ENCODE peak calls at places on chromosomes 7 and 10, in four cellular contexts. Q is stomach, C is A549, P is aorta. G is an unnamed sample.

GRCh38 chr10:99920901-99921300 is 88.8 kb downstream of the DNMBP start:
- DNase-seq in Q (no peak), P (no peak), C (no peak), G (no peak)

GRCh38 chr10:11175823-11176243 is 158.2 kb downstream of the CELF2 start:
- DNase-seq in P (no peak), Q (no peak), C (no peak), G (no peak)

GRCh38 chr7:148264933-148265557 is 325.5 kb upstream of the C7orf33 start:
- DNase-seq in Q (no peak), P (no peak), C (peak), G (peak)

GRCh38 chr7:77349141-77349540 is 67.0 kb downstream of the GSAP start:
- DNase-seq in P (no peak), C (no peak), Q (no peak), G (no peak)

GRCh38 chr7:117961235-117961634 is 88.0 kb upstream of the CTTNBP2 start:
- DNase-seq in P (no peak), C (no peak), Q (no peak), G (no peak)

GRCh38 chr7:30761214-30762156 is 9.6 kb downstream of the INMT start:
- DNase-seq in Q (no peak), P (no peak), C (no peak), G (no peak)

GRCh38 chr7:27166475-27167169 is 1.3 kb upstream of the HOXA9 start:
- DNase-seq in P (peak), Q (no peak), C (no peak), G (no peak)

GRCh38 chr10:14553434-14553833 is 221.3 kb downstream of the FAM107B start:
- DNase-seq in C (no peak), P (no peak), Q (no peak), G (no peak)

GRCh38 chr10:58868736-58869435 is 307.6 kb upstream of the PHYHIPL start:
- DNase-seq in Q (no peak), C (no peak), P (no peak), G (no peak)

DNA sequence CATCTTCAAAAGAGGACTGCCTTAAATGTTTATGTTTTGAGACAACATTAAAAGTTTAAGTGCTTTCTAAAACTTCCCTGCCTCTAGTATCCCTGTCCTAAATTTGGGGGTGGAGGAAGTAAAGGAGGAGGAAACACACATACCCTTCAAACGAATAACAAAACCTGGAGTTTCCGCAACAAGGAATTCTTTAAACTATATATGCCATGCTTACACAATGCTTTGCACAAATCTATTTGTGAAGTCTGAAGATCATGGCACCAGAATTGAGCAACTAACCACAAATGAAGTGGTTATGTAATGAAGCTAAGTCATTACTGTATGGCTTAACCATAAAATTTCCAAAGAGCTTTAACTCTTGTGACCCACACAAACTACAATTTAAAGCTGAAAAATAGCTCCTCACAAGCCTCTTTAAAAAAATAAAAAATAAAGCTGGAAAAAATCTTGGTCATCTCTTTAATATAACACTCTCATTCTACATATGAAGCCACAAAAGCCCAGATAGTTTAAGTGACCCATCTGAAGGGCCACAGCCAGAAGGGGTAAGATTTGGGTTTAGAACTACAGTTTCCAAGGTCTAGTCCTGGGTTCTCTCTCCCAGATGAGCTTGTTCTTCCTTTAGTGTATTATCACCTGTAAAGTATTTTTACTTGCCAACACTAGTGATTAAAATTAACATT is 9.4 kb downstream of the NCOA4 start:
- DNase-seq in Q (no peak), P (no peak), C (no peak), G (no peak)
- H3K27ac ChIP-seq in Q (peak), P (no peak), C (no peak), G (no peak)

DNA sequence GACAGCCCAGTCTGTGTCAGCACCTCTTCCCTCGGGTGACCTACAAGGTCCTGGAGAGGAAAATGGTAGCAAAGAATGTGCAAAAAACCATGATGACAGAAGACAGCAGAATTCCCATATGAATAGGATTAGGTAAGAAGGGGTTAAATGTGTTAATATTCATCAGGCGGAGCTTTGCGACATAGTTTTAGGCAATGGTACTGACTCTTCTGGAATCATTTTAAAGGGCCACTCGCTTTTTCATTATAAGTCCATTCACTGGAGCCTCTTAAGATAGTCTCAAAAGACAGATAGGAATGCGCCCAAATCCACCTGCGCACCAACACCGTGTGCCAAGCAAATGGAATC is 38.2 kb downstream of the DLG5 start:
- DNase-seq in P (no peak), Q (no peak), C (no peak), G (no peak)
- H3K4me3 ChIP-seq in P (no peak), Q (no peak), C (no peak), G (no peak)

GRCh38 chr7:80480566-80480965 is 31.3 kb downstream of the GNAT3 start:
- DNase-seq in P (no peak), Q (no peak), C (no peak), G (no peak)
- H3K27ac ChIP-seq in P (no peak), Q (no peak), C (peak), G (no peak)

GRCh38 chr10:110254467-110254866 is 47.1 kb downstream of the MXI1 start:
- DNase-seq in Q (no peak), C (no peak), P (no peak), G (no peak)

DNA sequence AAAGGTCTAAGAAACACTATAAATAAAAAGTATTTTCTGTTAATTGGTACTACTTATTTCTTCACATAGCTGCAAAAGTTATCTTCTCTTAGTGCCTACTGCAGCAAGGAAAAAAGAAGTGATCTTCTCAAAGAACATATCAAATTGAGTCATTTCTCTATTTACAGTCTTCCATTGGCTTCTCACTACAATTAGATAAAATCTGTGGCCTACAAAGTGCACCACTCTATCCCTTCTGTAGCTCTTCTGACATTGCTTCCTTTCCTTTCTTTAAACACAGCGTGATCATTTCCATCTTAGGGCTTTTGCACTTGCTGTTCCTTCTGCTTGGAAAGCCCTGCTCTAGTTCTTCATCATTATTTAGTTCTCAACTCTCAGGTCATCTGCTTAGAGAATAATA is 44.7 kb downstream of the MXI1 start:
- DNase-seq in Q (no peak), P (no peak), C (no peak), G (no peak)
- H3K4me3 ChIP-seq in Q (no peak), P (no peak), C (no peak), G (no peak)

GRCh38 chr7:45177801-45178200 is 20.2 kb downstream of the RAMP3 start:
- DNase-seq in C (no peak), P (no peak), Q (no peak), G (no peak)
- H3K27ac ChIP-seq in C (no peak), P (no peak), Q (no peak), G (no peak)

GRCh38 chr7:42232275-42232674 is 4.7 kb downstream of the GLI3 start:
- DNase-seq in Q (no peak), P (no peak), C (no peak), G (no peak)

GRCh38 chr7:42233939-42234338 is 3.1 kb downstream of the GLI3 start:
- DNase-seq in P (no peak), Q (no peak), C (no peak), G (no peak)

GRCh38 chr7:42234736-42235135 is 2.3 kb downstream of the GLI3 start:
- DNase-seq in P (no peak), Q (no peak), C (no peak), G (no peak)

GRCh38 chr7:42231043-42231442 is 6.0 kb downstream of the GLI3 start:
- DNase-seq in P (no peak), C (no peak), Q (no peak), G (no peak)

GRCh38 chr7:42233166-42233565 is 3.8 kb downstream of the GLI3 start:
- DNase-seq in Q (no peak), P (no peak), C (no peak), G (no peak)
- H3K4me3 ChIP-seq in Q (no peak), P (no peak), C (no peak), G (no peak)

GRCh38 chr10:12214093-12214492 is 18.1 kb downstream of the CDC123 start:
- DNase-seq in Q (no peak), C (no peak), P (no peak), G (no peak)
- H3K27ac ChIP-seq in Q (peak), C (no peak), P (no peak), G (no peak)

DNA sequence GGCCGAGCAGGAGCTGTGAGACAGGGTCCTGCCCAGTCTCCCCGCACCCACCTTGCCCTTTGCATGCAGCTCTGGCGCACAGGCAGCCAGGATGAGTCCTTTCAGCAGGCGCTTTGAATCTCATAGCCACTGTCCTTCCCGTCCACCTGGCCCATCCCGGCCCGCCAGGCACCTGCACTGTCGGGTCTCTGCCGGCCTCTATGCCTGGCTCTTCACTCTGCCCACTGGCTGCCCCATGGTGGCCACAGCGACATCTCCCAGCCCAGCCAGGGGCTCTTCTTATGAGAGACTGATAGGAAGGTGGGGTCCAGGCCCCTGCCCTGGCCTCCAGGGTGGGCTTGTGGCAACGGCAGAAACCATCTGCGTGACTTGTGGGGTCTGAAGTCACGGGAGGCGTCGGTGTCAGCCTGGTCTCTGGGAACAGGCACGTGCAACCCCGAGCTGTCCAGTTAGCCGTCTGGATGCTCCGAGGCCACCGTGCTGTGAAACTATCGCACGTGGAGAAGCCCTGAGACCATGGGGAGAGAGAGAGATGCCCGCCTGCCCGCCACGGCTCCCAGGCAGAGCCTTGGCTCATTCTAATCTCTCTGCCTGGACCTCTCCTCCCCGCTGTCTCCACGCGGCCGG is 37.4 kb downstream of the FOXL3 start:
- DNase-seq in P (no peak), Q (no peak), C (no peak), G (no peak)
- H3K4me3 ChIP-seq in P (no peak), Q (no peak), C (no peak), G (no peak)

DNA sequence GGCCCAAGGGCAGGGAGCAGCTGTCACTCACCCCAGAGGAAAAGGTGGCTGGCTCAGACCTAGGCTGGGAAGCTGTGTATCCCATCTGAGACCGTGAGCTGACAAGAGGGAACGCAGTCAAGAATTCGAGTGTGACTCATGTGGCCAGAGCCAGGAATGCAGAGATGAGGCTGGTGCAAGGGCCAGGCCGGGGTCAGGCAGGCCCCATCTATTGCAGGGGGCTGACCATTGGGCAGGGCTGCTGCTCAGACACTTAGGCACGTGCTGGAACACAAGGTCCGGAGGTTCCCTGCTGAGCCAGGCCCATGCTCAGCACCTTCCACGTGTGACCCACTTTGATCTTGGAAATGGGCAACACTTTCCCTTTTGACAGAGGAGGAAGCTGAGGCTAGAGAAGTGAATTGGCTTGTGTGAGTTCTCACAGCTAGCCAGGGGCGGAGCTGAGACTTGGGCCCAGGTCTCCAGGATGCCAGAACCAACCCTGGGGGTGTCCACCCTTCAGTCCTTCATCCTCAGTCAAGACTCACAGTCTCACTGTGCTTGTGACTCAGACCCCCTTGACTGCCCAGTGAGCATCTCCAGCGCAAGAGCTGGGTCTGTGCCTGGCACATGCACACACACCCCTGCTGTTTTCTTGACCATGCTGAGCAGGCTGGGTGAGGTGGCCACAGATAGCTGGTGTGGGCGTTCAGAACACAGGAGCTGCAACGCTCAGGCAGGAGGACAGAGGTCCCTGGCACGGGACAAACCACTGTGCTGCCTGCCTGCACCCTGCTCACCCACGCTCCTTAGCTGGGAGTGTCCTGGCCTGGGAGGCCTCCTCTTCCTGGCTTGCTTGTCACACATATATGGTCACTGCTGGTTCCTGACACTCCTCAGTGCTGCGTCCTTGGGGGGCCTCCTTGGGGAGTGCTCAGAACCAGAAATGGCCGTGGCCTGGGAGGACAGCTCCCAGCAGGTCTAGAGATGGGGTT is 47.6 kb upstream of the PPIF start:
- DNase-seq in Q (no peak), P (peak), C (peak), G (no peak)
- H3K27ac ChIP-seq in Q (peak), P (no peak), C (peak), G (no peak)